ENCODE peak calls at places on chromosomes 3 and 15, in six cellular contexts. F is lower leg skin, C is neural crest cell, T is GM10248, Q is K562, G is upper lobe of right lung. H is an unnamed sample.

GRCh38 chr3:126439346-126439967 is 36.2 kb downstream of the ZXDC start:
- DNase-seq in Q (no peak), F (peak), T (no peak), C (no peak), G (peak), H (peak)

GRCh38 chr3:79284781-79285180 is 483.0 kb downstream of the ROBO1 start:
- DNase-seq in C (no peak), T (no peak), G (no peak), Q (no peak), F (no peak), H (no peak)

GRCh38 chr15:68213991-68214837 is 9.1 kb upstream of the CALML4 start:
- DNase-seq in C (no peak), T (no peak), G (no peak), Q (no peak), F (peak), H (no peak)

GRCh38 chr15:81752149-81752942 is 293.5 kb downstream of the MEX3B start:
- DNase-seq in Q (no peak), G (no peak), T (no peak), C (no peak), F (peak), H (peak)

GRCh38 chr3:134378818-134379217 is 4.6 kb upstream of the AMOTL2 start:
- DNase-seq in F (peak), T (no peak), G (peak), C (no peak), Q (no peak), H (peak)

GRCh38 chr15:32867313-32867626 is 149.5 kb downstream of the GREM1 start:
- DNase-seq in Q (no peak), C (no peak), G (no peak), T (no peak), F (no peak), H (no peak)

GRCh38 chr15:30877070-30877469 is 26.6 kb upstream of the FAN1 start:
- DNase-seq in F (no peak), Q (no peak), G (no peak), T (no peak), C (no peak), H (no peak)

GRCh38 chr3:4360817-4361216 is 57.6 kb downstream of the SETMAR start:
- DNase-seq in C (no peak), G (no peak), F (no peak), T (no peak), Q (no peak), H (no peak)

GRCh38 chr3:18071833-18072232 is 329.4 kb upstream of the TBC1D5 start:
- DNase-seq in G (no peak), F (no peak), C (no peak), T (no peak), Q (no peak), H (no peak)

GRCh38 chr3:180408654-180409053 is 193.3 kb upstream of the TTC14 start:
- DNase-seq in G (no peak), C (no peak), F (no peak), T (no peak), Q (no peak), H (no peak)

GRCh38 chr15:100601158-100601557 is 826 bp downstream of the LINS1 start:
- DNase-seq in G (peak), F (no peak), T (no peak), Q (peak), C (no peak), H (no peak)

GRCh38 chr15:52727825-52728224 is 48.6 kb upstream of the ATOSA start:
- DNase-seq in F (no peak), T (no peak), G (no peak), C (no peak), Q (no peak), H (no peak)

GRCh38 chr15:74723187-74723586 is 2.1 kb downstream of the CYP1A1 start:
- DNase-seq in F (no peak), Q (no peak), C (no peak), T (no peak), G (no peak), H (no peak)

GRCh38 chr15:66241886-66242285 is 11.7 kb downstream of the MEGF11 start:
- DNase-seq in C (no peak), G (no peak), Q (no peak), F (no peak), T (no peak), H (no peak)

GRCh38 chr15:66251790-66252355 is 1.7 kb downstream of the MEGF11 start:
- DNase-seq in F (no peak), T (peak), G (no peak), C (peak), Q (no peak), H (no peak)

GRCh38 chr15:66251065-66251789 is 2.3 kb downstream of the MEGF11 start:
- DNase-seq in C (no peak), Q (no peak), G (no peak), T (no peak), F (no peak), H (no peak)

GRCh38 chr15:66249623-66250174 is 3.9 kb downstream of the MEGF11 start:
- DNase-seq in G (no peak), F (no peak), T (no peak), C (no peak), Q (no peak), H (no peak)

GRCh38 chr15:66246937-66247336 is 6.6 kb downstream of the MEGF11 start:
- DNase-seq in Q (no peak), T (no peak), C (no peak), F (no peak), G (no peak), H (no peak)
- TF ChIP-seq CTCF in Q (no peak), T (no peak), C (no peak), F (no peak), G (no peak), H (no peak)

GRCh38 chr3:140972833-140973232 is 31.2 kb downstream of the SLC25A36 start:
- DNase-seq in T (peak), C (no peak), G (no peak), Q (no peak), F (no peak), H (no peak)
- TF ChIP-seq CTCF in T (peak), C (peak), G (peak), Q (no peak), F (no peak), H (peak)

GRCh38 chr15:44427756-44428724 is 611 bp downstream of the CTDSPL2 start:
- DNase-seq in F (no peak), Q (no peak), G (no peak), T (no peak), C (no peak), H (no peak)

DNA sequence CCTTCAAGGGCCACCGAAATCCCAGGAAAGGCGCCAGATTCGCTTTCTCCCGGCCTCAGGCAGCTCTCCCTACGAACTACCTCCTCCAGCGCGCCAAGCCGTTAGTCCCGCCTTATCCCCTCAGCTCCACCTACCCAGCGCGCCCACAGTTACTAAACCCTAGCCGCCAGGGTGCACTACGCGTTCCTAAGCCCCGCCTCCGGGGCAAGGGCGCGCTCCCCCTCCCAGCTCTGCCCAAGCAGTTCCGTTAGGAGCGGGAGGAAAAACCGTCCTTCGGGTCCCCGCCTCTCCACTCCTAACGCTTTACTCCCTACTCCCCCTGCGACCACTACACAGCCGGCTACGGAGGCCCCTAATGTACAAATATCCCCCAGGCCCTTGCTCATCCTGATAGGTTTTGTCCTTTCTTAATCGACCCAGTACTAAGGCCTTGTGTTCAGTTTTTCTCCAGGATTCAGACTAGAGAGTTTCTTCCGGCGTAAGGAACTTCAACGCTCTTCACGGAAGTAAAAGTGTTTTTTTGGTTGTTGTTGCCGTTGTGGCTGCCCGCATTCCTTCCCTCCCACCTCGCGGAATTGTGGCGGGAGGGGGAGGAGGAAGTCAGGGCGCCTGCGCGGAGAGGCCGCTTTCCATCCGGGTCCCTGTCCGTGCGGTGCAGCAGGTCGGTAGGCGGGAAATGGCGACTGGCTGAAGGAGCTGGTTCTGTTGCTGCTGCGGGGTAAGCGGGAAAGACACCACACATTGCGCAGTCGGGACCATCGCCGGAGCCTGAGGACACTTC is at the start of gene CTDSPL2:
- DNase-seq in T (peak), F (peak), C (peak), Q (peak), G (peak), H (peak)
- TF ChIP-seq CTCF in T (peak), F (no peak), C (peak), Q (peak), G (peak), H (peak)

DNA sequence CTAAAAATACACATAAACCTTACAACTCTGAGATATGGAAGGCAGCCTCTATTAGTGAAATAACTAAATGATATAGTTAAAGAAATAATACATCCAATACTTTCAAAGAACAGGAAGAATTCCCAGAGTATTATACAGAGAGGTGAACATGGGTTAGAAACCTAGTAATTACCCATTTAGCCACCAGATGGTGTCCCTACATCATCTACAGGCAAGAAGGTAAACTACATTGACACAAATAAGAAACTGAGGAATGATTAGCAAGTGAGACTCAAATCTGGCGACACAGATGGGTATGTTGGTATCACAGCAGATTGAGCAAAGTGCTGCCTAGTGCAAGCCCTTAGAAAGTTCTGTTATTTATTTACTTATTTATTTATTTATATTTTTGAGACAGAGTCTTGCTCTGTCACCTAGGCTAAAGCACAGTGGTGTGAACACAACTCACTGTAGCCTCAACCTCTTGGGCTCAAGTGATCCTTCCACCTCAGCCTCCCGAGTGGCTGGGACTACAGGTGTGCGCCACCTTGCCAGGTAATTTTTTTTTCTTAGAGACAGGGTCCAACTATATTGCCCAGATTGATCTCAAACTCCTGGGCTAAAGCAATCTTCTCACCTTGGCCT is 28.2 kb downstream of the NEK4 start:
- DNase-seq in C (no peak), Q (peak), T (peak), G (no peak), F (no peak), H (no peak)
- TF ChIP-seq CTCF in C (peak), Q (peak), T (peak), G (peak), F (no peak), H (peak)

DNA sequence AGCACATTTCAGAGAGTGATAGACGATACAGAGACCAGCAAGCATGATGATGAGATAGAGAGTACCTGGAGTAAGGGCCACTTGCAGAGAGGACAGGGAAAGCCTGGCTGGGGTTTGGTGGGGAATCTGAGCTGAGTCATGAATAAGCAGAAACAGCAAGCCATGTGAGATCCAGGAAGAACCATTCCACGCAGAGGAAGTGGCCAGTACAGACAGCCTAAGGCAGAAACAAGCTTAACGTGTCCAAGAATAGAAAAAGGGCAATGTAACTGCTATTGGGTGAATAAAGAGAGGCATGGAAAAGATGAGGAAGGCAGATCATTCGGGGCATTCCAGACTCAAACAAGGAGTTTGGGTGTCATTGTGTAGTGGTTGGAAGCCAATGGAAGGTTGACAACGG is 816.3 kb upstream of the CFAP20DC start:
- DNase-seq in C (no peak), F (no peak), T (no peak), G (no peak), Q (no peak), H (no peak)
- TF ChIP-seq CTCF in C (no peak), F (no peak), T (no peak), G (no peak), Q (no peak), H (no peak)

GRCh38 chr15:42919308-42919707 is 1.3 kb downstream of the TTBK2 start:
- DNase-seq in F (no peak), G (no peak), C (no peak), Q (no peak), T (no peak), H (no peak)

GRCh38 chr15:42921049-42921731 is 612 bp upstream of the TTBK2 start:
- DNase-seq in F (no peak), Q (no peak), T (peak), C (peak), G (no peak), H (no peak)

GRCh38 chr15:42919794-42920280 is 741 bp downstream of the TTBK2 start:
- DNase-seq in T (no peak), F (no peak), Q (peak), C (no peak), G (no peak), H (no peak)

GRCh38 chr15:42918047-42918446 is 2.5 kb downstream of the TTBK2 start:
- DNase-seq in G (no peak), C (no peak), T (no peak), Q (no peak), F (no peak), H (no peak)

GRCh38 chr15:42920281-42921048 is at the start of gene TTBK2:
- DNase-seq in Q (peak), F (peak), T (peak), G (peak), C (peak), H (peak)
- TF ChIP-seq CTCF in Q (peak), F (no peak), T (no peak), G (peak), C (no peak), H (peak)